ENCODE peak calls at places on chromosomes 7 and 10, in four cellular contexts. Q, U, N and R are unnamed samples.

GRCh38 chr10:37975407-37975991 is 948 bp downstream of the ZNF25 start:
- DNase-seq in N (no peak), U (no peak), Q (peak; percentile 27), R (peak; percentile 54)

GRCh38 chr10:30359373-30360206 is 10.5 kb upstream of the MTPAP start:
- DNase-seq in N (no peak), U (peak; percentile 79), Q (peak; percentile 80), R (peak; percentile 73)

GRCh38 chr10:31774291-31774900 is 154.2 kb downstream of the ARHGAP12 start:
- DNase-seq in Q (no peak), U (no peak), N (no peak), R (no peak)

GRCh38 chr10:48533951-48534720 is 70.7 kb downstream of the ARHGAP22 start:
- DNase-seq in Q (no peak), N (no peak), U (no peak), R (peak; percentile 48)

GRCh38 chr7:98222533-98223195 is 11.4 kb downstream of the BHLHA15 start:
- DNase-seq in Q (no peak), N (no peak), U (peak; percentile 36), R (no peak)

GRCh38 chr7:27124096-27124978 is 6.2 kb downstream of the HOXA4 start:
- DNase-seq in Q (no peak), N (peak; percentile 86), U (no peak), R (no peak)

GRCh38 chr7:149704507-149704906 is 68.9 kb downstream of the ZNF467 start:
- DNase-seq in Q (no peak), U (no peak), N (no peak), R (peak; percentile 48)

GRCh38 chr7:11667810-11668185 is 164.2 kb downstream of the THSD7A start:
- DNase-seq in Q (no peak), N (no peak), U (no peak), R (no peak)

GRCh38 chr7:32658034-32658944 is 163.0 kb downstream of the AVL9 start:
- DNase-seq in Q (peak; percentile 9), U (no peak), N (no peak), R (no peak)

GRCh38 chr7:36085096-36085495 is 68.0 kb upstream of the EEPD1 start:
- DNase-seq in Q (no peak), N (no peak), U (peak; percentile 35), R (no peak)

GRCh38 chr7:90596745-90597526 is 815 bp downstream of the CDK14 start:
- DNase-seq in N (no peak), U (no peak), Q (no peak), R (peak; percentile 67)

GRCh38 chr10:6124666-6125065 is 35.8 kb downstream of the RBM17 start:
- DNase-seq in Q (peak; percentile 43), U (peak; percentile 72), N (no peak), R (peak; percentile 20)

GRCh38 chr10:70296406-70296899 is 12.6 kb upstream of the NPFFR1 start:
- DNase-seq in U (peak; percentile 95), N (peak; percentile 73), Q (peak; percentile 18), R (peak; percentile 94)

GRCh38 chr7:120926943-120927346 is 23.6 kb upstream of the ING3 start:
- DNase-seq in U (no peak), N (no peak), Q (no peak), R (no peak)

GRCh38 chr7:37062460-37062859 is 338.2 kb upstream of the AOAH start:
- DNase-seq in Q (no peak), U (no peak), N (no peak), R (no peak)

GRCh38 chr7:123096434-123096833 is 100.9 kb upstream of the TAS2R16 start:
- DNase-seq in N (no peak), U (no peak), Q (no peak), R (no peak)

GRCh38 chr10:126908225-126908624 is 3.0 kb downstream of the DOCK1 start:
- DNase-seq in N (no peak), U (no peak), Q (no peak), R (no peak)

GRCh38 chr7:90579181-90579688 is 16.9 kb upstream of the CDK14 start:
- DNase-seq in Q (no peak), N (no peak), U (no peak), R (peak; percentile 70)

GRCh38 chr7:37660614-37661013 is 23.0 kb upstream of the GPR141 start:
- DNase-seq in U (no peak), N (no peak), Q (no peak), R (no peak)

GRCh38 chr7:30911561-30911969 is at the start of gene AQP1:
- DNase-seq in Q (peak; percentile 79), N (no peak), U (peak; percentile 93), R (no peak)

GRCh38 chr7:43693687-43694398 is 35.5 kb downstream of the COA1 start:
- DNase-seq in N (no peak), U (no peak), Q (peak; percentile 28), R (no peak)

GRCh38 chr10:3773465-3774017 is 11.5 kb downstream of the KLF6 start:
- DNase-seq in Q (no peak), N (no peak), U (no peak), R (no peak)

DNA sequence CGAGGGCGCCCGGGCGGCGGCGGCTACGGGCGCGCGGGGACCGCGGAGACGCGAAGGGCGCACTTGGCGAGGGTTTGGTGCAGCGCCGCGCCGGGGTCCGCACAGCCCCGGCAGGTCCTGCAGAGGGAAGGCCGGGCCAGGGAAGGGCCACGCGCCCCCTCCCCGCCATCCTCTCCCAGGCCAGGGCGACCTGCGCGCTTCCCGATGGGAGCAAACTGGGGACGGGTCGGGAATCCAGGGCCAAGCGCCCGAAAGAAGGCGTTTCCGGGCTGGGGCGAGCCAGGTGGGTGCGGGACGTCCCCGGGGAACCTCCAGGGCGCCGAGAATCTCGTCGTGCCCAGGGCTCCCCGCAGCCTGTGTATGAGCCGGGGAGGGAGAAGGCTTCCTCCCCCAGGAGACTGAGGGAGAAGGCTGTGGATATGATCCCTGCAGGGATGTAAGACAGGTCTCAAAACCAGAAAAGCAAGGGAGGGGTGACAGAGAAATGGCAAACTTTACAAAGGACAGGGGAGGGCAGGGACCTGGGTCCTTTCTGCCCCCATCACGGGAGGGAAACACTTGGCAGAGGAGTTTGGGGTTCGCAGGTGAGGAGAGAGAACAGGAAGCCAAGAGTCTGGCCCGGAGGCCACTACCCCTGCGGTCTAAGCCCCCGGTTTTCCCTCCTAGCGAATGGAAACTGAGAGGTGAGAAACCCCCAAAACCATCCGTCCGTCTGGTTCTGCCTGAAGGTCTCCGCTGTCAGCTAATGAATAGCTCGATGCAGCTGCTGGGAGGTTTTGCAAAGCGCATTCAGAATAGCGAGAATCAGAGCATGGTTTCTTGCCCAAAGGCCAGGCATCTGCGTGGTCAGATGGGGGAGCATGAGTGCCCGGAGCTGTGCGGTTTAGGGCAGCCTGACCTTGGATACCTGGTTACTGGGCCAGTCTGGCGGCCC is 674 bp downstream of the AMZ1 start:
- DNase-seq in Q (no peak), N (no peak), U (peak; percentile 14), R (peak; percentile 36)
- H3K4me3 ChIP-seq in Q (peak overlapping the region; percentile 5), N (peak overlapping the region; percentile 44), U (peak overlapping the region; percentile 47), R (no peak overlapping the region)

GRCh38 chr10:970311-971149 is 17.7 kb upstream of the GTPBP4 start:
- DNase-seq in Q (peak; percentile 49), N (no peak), U (no peak), R (peak; percentile 42)
- H3K4me3 ChIP-seq in Q (no peak overlapping the region), N (peak overlapping the region; percentile 13), U (no peak overlapping the region), R (peak overlapping the region; percentile 65)

GRCh38 chr7:153430931-153431330 is 621.3 kb upstream of the DPP6 start:
- DNase-seq in N (no peak), Q (no peak), U (no peak), R (no peak)
- H3K4me3 ChIP-seq in N (no peak overlapping the region), Q (no peak overlapping the region), U (no peak overlapping the region), R (no peak overlapping the region)

DNA sequence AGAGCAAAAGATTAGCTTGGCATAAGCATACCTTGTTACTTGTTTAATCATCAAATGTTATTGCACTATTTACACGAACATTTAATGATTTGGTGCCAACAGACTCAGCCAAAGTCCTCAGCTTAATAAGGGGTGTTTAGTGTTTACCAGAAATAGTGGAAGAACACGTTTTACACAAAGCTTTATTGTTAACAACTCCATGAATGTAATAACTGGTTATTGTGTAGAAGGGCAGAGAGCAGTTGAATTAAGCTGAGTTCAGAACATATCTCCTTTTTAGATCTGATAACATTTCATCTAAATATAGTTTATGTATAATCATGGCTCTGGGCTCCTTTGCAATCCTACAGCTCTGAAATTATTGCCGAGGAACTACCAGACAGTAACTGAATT is 99.1 kb downstream of the CABCOCO1 start:
- DNase-seq in U (no peak), N (no peak), Q (peak; percentile 87), R (no peak)
- H3K4me3 ChIP-seq in U (no peak overlapping the region), N (no peak overlapping the region), Q (no peak overlapping the region), R (no peak overlapping the region)

GRCh38 chr7:129054438-129055293 is at the start of gene TNPO3:
- DNase-seq in U (peak; percentile 97), Q (peak; percentile 96), N (peak; percentile 72), R (peak; percentile 98)

GRCh38 chr7:129053938-129054437 is 923 bp downstream of the TNPO3 start:
- DNase-seq in U (no peak), N (no peak), Q (no peak), R (peak; percentile 61)

GRCh38 chr7:129055861-129056464 is 1.1 kb upstream of the TNPO3 start:
- DNase-seq in Q (no peak), N (no peak), U (no peak), R (no peak)

GRCh38 chr7:129055294-129055816 is 444 bp upstream of the TNPO3 start:
- DNase-seq in U (no peak), Q (peak; percentile 5), N (no peak), R (no peak)

DNA sequence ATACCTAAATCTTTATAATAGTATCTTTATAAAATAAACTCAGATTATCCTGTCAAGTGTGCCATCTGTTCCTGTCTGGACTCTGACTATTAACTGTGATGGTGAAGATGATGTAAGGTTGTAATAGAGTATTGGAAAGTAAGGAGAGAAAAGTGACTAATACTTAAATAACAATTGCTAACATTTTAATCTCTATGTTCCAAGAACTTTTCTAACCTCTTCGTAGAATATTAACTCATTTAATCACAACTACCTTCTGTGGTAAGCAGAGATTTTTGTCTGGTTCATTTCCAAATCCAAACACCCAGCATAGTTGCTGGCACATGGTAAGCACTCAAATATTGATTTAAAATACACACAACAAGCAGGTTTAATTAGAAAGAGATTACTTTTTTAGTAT is 2.5 kb downstream of the TNPO3 start:
- DNase-seq in U (no peak), Q (no peak), N (no peak), R (no peak)
- H3K4me3 ChIP-seq in U (no peak overlapping the region), Q (no peak overlapping the region), N (no peak overlapping the region), R (no peak overlapping the region)

GRCh38 chr7:91942312-91942711 is 1.6 kb downstream of the AKAP9 start:
- DNase-seq in U (no peak), Q (no peak), N (no peak), R (no peak)
- H3K4me3 ChIP-seq in U (peak overlapping the region; percentile 74), Q (peak overlapping the region; percentile 35), N (peak overlapping the region; percentile 89), R (peak overlapping the region; percentile 91)